ENCODE peak calls at places on chromosomes 13 and 19, in seven cellular contexts. One of them, this sample, is unnamed.

GRCh38 chr19:3762501-3763459 is at the start of gene MRPL54:
- DNase-seq in small intestine: peak; percentile 100
- DNase-seq in lower lobe of right lung: peak; percentile 100
- DNase-seq in tibial nerve: peak; percentile 96
- DNase-seq in mammary epithelial cell: peak; percentile 98
- DNase-seq in CD8-positive, alpha-beta memory T cell: peak; percentile 100
- DNase-seq in PC-9: peak; percentile 87
- DNase-seq in this sample: peak; percentile 99

GRCh38 chr13:107512551-107512950 is 702.8 kb downstream of the LIG4 start:
- DNase-seq in small intestine: no peak
- DNase-seq in lower lobe of right lung: no peak
- DNase-seq in tibial nerve: no peak
- DNase-seq in mammary epithelial cell: no peak
- DNase-seq in CD8-positive, alpha-beta memory T cell: no peak
- DNase-seq in PC-9: no peak
- DNase-seq in this sample: no peak

GRCh38 chr19:49136771-49137171 is 17.4 kb downstream of the PPFIA3 start:
- DNase-seq in small intestine: no peak
- DNase-seq in lower lobe of right lung: no peak
- DNase-seq in tibial nerve: no peak
- DNase-seq in mammary epithelial cell: no peak
- DNase-seq in CD8-positive, alpha-beta memory T cell: no peak
- DNase-seq in PC-9: peak; percentile 32
- DNase-seq in this sample: no peak

GRCh38 chr19:54388001-54388802 is 23.5 kb upstream of the LAIR1 start:
- DNase-seq in small intestine: peak; percentile 14
- DNase-seq in lower lobe of right lung: peak; percentile 69
- DNase-seq in tibial nerve: no peak
- DNase-seq in mammary epithelial cell: no peak
- DNase-seq in CD8-positive, alpha-beta memory T cell: peak; percentile 50
- DNase-seq in PC-9: no peak
- DNase-seq in this sample: no peak

GRCh38 chr19:33108161-33108560 is 23.8 kb upstream of the WDR88 start:
- DNase-seq in small intestine: no peak
- DNase-seq in lower lobe of right lung: no peak
- DNase-seq in tibial nerve: no peak
- DNase-seq in mammary epithelial cell: no peak
- DNase-seq in CD8-positive, alpha-beta memory T cell: no peak
- DNase-seq in PC-9: no peak
- DNase-seq in this sample: no peak

GRCh38 chr13:82947121-82948077 is 934.9 kb downstream of the SLITRK1 start:
- DNase-seq in small intestine: no peak
- DNase-seq in lower lobe of right lung: no peak
- DNase-seq in tibial nerve: no peak
- DNase-seq in mammary epithelial cell: peak; percentile 11
- DNase-seq in CD8-positive, alpha-beta memory T cell: no peak
- DNase-seq in PC-9: peak; percentile 50
- DNase-seq in this sample: no peak

GRCh38 chr19:18894254-18895037 is 1.5 kb downstream of the CERS1 start:
- DNase-seq in small intestine: no peak
- DNase-seq in lower lobe of right lung: no peak
- DNase-seq in tibial nerve: no peak
- DNase-seq in mammary epithelial cell: no peak
- DNase-seq in CD8-positive, alpha-beta memory T cell: no peak
- DNase-seq in PC-9: no peak
- DNase-seq in this sample: no peak

GRCh38 chr13:21997726-21998125 is 326.9 kb downstream of the FGF9 start:
- DNase-seq in small intestine: peak; percentile 84
- DNase-seq in lower lobe of right lung: no peak
- DNase-seq in tibial nerve: no peak
- DNase-seq in mammary epithelial cell: no peak
- DNase-seq in CD8-positive, alpha-beta memory T cell: no peak
- DNase-seq in PC-9: no peak
- DNase-seq in this sample: no peak

GRCh38 chr13:42747399-42747873 is 33.9 kb upstream of the FAM216B start:
- DNase-seq in small intestine: no peak
- DNase-seq in lower lobe of right lung: no peak
- DNase-seq in tibial nerve: no peak
- DNase-seq in mammary epithelial cell: peak; percentile 65
- DNase-seq in CD8-positive, alpha-beta memory T cell: no peak
- DNase-seq in PC-9: peak; percentile 93
- DNase-seq in this sample: peak; percentile 97

GRCh38 chr19:3625996-3626472 is 556 bp downstream of the CACTIN start:
- DNase-seq in small intestine: no peak
- DNase-seq in lower lobe of right lung: no peak
- DNase-seq in tibial nerve: no peak
- DNase-seq in mammary epithelial cell: no peak
- DNase-seq in CD8-positive, alpha-beta memory T cell: no peak
- DNase-seq in PC-9: no peak
- DNase-seq in this sample: no peak

GRCh38 chr19:9862897-9863296 is 27.8 kb downstream of the PIN1 start:
- DNase-seq in small intestine: peak; percentile 52
- DNase-seq in lower lobe of right lung: no peak
- DNase-seq in tibial nerve: no peak
- DNase-seq in mammary epithelial cell: no peak
- DNase-seq in CD8-positive, alpha-beta memory T cell: peak; percentile 59
- DNase-seq in PC-9: no peak
- DNase-seq in this sample: no peak

GRCh38 chr19:39916236-39916635 is 18.2 kb downstream of the FCGBP start:
- DNase-seq in small intestine: no peak
- DNase-seq in lower lobe of right lung: no peak
- DNase-seq in tibial nerve: no peak
- DNase-seq in mammary epithelial cell: no peak
- DNase-seq in CD8-positive, alpha-beta memory T cell: no peak
- DNase-seq in PC-9: no peak
- DNase-seq in this sample: peak; percentile 32

GRCh38 chr19:16778796-16779411 is 50.3 kb upstream of the SIN3B start:
- DNase-seq in small intestine: peak; percentile 29
- DNase-seq in lower lobe of right lung: peak; percentile 69
- DNase-seq in tibial nerve: peak; percentile 41
- DNase-seq in mammary epithelial cell: peak; percentile 40
- DNase-seq in CD8-positive, alpha-beta memory T cell: peak; percentile 23
- DNase-seq in PC-9: peak; percentile 54
- DNase-seq in this sample: peak; percentile 72

GRCh38 chr13:38213307-38213706 is 136.3 kb upstream of the UFM1 start:
- DNase-seq in small intestine: no peak
- DNase-seq in lower lobe of right lung: no peak
- DNase-seq in tibial nerve: no peak
- DNase-seq in mammary epithelial cell: peak; percentile 69
- DNase-seq in CD8-positive, alpha-beta memory T cell: no peak
- DNase-seq in PC-9: no peak
- DNase-seq in this sample: no peak

GRCh38 chr13:93726173-93727019 is 499.8 kb downstream of the GPC6 start:
- DNase-seq in small intestine: no peak
- DNase-seq in lower lobe of right lung: no peak
- DNase-seq in tibial nerve: no peak
- DNase-seq in mammary epithelial cell: no peak
- DNase-seq in CD8-positive, alpha-beta memory T cell: no peak
- DNase-seq in PC-9: no peak
- DNase-seq in this sample: no peak

GRCh38 chr13:41456768-41457588 is at the start of gene RGCC:
- DNase-seq in small intestine: peak; percentile 32
- DNase-seq in lower lobe of right lung: peak; percentile 93
- DNase-seq in tibial nerve: peak; percentile 56
- DNase-seq in mammary epithelial cell: peak; percentile 60
- DNase-seq in CD8-positive, alpha-beta memory T cell: peak; percentile 98
- DNase-seq in PC-9: peak; percentile 46
- DNase-seq in this sample: peak; percentile 51

GRCh38 chr19:33399081-33399744 is 25.7 kb downstream of the CEBPG start:
- DNase-seq in small intestine: no peak
- DNase-seq in lower lobe of right lung: peak; percentile 20
- DNase-seq in tibial nerve: no peak
- DNase-seq in mammary epithelial cell: no peak
- DNase-seq in CD8-positive, alpha-beta memory T cell: no peak
- DNase-seq in PC-9: no peak
- DNase-seq in this sample: no peak

GRCh38 chr13:27696731-27697130 is 75.0 kb downstream of the POLR1D start:
- DNase-seq in small intestine: no peak
- DNase-seq in lower lobe of right lung: no peak
- DNase-seq in tibial nerve: no peak
- DNase-seq in mammary epithelial cell: no peak
- DNase-seq in CD8-positive, alpha-beta memory T cell: no peak
- DNase-seq in PC-9: no peak
- DNase-seq in this sample: no peak

GRCh38 chr19:4972509-4973230 is 3.8 kb downstream of the KDM4B start:
- DNase-seq in small intestine: peak; percentile 48
- DNase-seq in lower lobe of right lung: no peak
- DNase-seq in tibial nerve: no peak
- DNase-seq in mammary epithelial cell: peak; percentile 50
- DNase-seq in CD8-positive, alpha-beta memory T cell: no peak
- DNase-seq in PC-9: peak; percentile 83
- DNase-seq in this sample: no peak

GRCh38 chr19:4969772-4970531 is 1.0 kb downstream of the KDM4B start:
- DNase-seq in small intestine: peak; percentile 38
- DNase-seq in lower lobe of right lung: no peak
- DNase-seq in tibial nerve: no peak
- DNase-seq in mammary epithelial cell: peak; percentile 27
- DNase-seq in CD8-positive, alpha-beta memory T cell: peak; percentile 21
- DNase-seq in PC-9: no peak
- DNase-seq in this sample: no peak

GRCh38 chr19:4971424-4971793 is 2.5 kb downstream of the KDM4B start:
- DNase-seq in small intestine: peak; percentile 66
- DNase-seq in lower lobe of right lung: no peak
- DNase-seq in tibial nerve: no peak
- DNase-seq in mammary epithelial cell: peak; percentile 56
- DNase-seq in CD8-positive, alpha-beta memory T cell: peak; percentile 26
- DNase-seq in PC-9: no peak
- DNase-seq in this sample: no peak

GRCh38 chr19:4970558-4971423 is 1.9 kb downstream of the KDM4B start:
- DNase-seq in small intestine: peak; percentile 39
- DNase-seq in lower lobe of right lung: no peak
- DNase-seq in tibial nerve: no peak
- DNase-seq in mammary epithelial cell: peak; percentile 44
- DNase-seq in CD8-positive, alpha-beta memory T cell: peak; percentile 21
- DNase-seq in PC-9: no peak
- DNase-seq in this sample: no peak

DNA sequence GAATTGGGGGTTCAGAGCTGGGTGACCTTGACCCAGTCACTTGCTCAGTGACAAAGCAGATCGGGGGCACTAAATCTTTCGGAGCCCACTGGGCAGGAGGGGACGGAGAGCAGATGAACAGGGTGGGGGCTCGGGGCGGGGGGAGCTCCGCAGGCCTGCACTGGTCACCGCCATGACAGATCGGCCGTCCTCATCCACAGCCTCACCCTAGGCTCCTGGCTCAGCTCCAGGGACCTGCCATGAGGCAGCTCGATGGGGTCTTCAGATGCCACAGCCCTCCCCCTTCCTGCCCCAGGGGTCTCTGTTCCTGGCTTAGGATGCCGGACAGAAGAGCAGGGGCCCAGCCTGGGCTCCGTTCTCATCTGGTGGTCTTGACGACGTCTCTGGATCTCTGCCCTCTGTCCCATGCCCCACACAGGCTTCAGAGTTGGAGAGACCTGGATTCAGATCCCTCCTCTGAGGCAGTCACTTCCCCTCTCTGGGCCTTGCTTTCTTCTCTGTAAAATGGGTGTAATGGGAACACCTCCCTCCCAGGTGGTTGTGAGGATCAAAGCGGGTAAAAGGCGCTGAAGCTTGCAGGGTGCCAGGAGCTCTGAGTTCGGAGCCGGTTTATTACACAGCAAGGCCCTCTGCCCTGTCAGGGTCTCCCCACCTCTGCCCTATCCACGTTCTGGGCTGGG is 3.0 kb downstream of the KDM4B start:
- DNase-seq in small intestine: no peak
- DNase-seq in lower lobe of right lung: no peak
- DNase-seq in tibial nerve: no peak
- DNase-seq in mammary epithelial cell: no peak
- DNase-seq in CD8-positive, alpha-beta memory T cell: no peak
- DNase-seq in PC-9: no peak
- DNase-seq in this sample: no peak
- H3K4me1 ChIP-seq in small intestine: peaks cover 5% of the 10 kb centered on the region
- H3K4me1 ChIP-seq in lower lobe of right lung: peaks cover 71% of the 10 kb centered on the region
- H3K4me1 ChIP-seq in tibial nerve: peaks cover 51% of the 10 kb centered on the region
- H3K4me1 ChIP-seq in mammary epithelial cell: peaks cover 42% of the 10 kb centered on the region
- H3K4me1 ChIP-seq in CD8-positive, alpha-beta memory T cell: peaks cover 27% of the 10 kb centered on the region
- H3K4me1 ChIP-seq in PC-9: peaks cover 31% of the 10 kb centered on the region
- H3K4me1 ChIP-seq in this sample: peaks cover 46% of the 10 kb centered on the region

GRCh38 chr13:35549481-35549880 is 73.0 kb upstream of the MAB21L1 start:
- DNase-seq in small intestine: peak; percentile 10
- DNase-seq in lower lobe of right lung: no peak
- DNase-seq in tibial nerve: no peak
- DNase-seq in mammary epithelial cell: peak; percentile 69
- DNase-seq in CD8-positive, alpha-beta memory T cell: no peak
- DNase-seq in PC-9: peak; percentile 68
- DNase-seq in this sample: no peak
- H3K4me3 ChIP-seq in small intestine: no peak overlapping the region
- H3K4me3 ChIP-seq in lower lobe of right lung: no peak overlapping the region
- H3K4me3 ChIP-seq in tibial nerve: no peak overlapping the region
- H3K4me3 ChIP-seq in mammary epithelial cell: no peak overlapping the region
- H3K4me3 ChIP-seq in CD8-positive, alpha-beta memory T cell: no peak overlapping the region
- H3K4me3 ChIP-seq in PC-9: no peak overlapping the region
- H3K4me3 ChIP-seq in this sample: no peak overlapping the region

DNA sequence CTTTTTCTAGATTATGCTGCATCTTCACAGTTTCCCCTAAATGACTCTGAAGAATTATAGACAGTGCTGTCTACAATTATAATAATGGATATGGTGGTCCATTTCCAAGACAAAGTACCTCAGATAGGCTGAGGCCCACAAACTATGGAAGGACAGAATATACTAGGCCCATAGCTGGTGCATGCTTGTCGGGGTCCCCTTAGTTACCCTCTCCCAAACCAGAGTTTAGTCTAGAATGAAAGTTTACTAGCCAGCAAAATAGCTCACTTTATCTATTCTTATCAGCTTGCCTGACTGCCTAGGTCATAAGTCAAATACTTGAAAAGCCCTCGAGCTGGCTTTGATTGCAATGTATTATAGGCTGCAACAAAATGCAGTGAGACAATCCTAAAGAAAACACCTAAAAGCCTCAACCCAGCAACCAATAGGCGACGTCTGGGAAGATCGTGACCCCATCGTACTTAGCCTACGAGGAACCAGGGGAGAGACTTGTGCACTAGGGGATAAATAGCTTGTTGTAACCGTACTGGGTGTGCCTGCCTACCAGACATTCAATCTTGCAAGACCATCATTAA is 785 bp upstream of the IGFL2 start:
- DNase-seq in small intestine: no peak
- DNase-seq in lower lobe of right lung: no peak
- DNase-seq in tibial nerve: no peak
- DNase-seq in mammary epithelial cell: no peak
- DNase-seq in CD8-positive, alpha-beta memory T cell: no peak
- DNase-seq in PC-9: no peak
- DNase-seq in this sample: no peak
- H3K4me1 ChIP-seq in small intestine: no peaks in the 10 kb centered on the region
- H3K4me1 ChIP-seq in lower lobe of right lung: peaks cover 5% of the 10 kb centered on the region
- H3K4me1 ChIP-seq in tibial nerve: no peaks in the 10 kb centered on the region
- H3K4me1 ChIP-seq in mammary epithelial cell: peaks cover 7% of the 10 kb centered on the region
- H3K4me1 ChIP-seq in CD8-positive, alpha-beta memory T cell: no peaks in the 10 kb centered on the region
- H3K4me1 ChIP-seq in PC-9: peaks cover 6% of the 10 kb centered on the region
- H3K4me1 ChIP-seq in this sample: no peaks in the 10 kb centered on the region

GRCh38 chr19:23415034-23415433 is 19.8 kb upstream of the ZNF91 start:
- DNase-seq in small intestine: peak; percentile 49
- DNase-seq in lower lobe of right lung: no peak
- DNase-seq in tibial nerve: no peak
- DNase-seq in mammary epithelial cell: no peak
- DNase-seq in CD8-positive, alpha-beta memory T cell: no peak
- DNase-seq in PC-9: no peak
- DNase-seq in this sample: no peak
- H3K4me3 ChIP-seq in small intestine: peak overlapping the region; percentile 49
- H3K4me3 ChIP-seq in lower lobe of right lung: peak overlapping the region; percentile 44
- H3K4me3 ChIP-seq in tibial nerve: no peak overlapping the region
- H3K4me3 ChIP-seq in mammary epithelial cell: peak overlapping the region; percentile 45
- H3K4me3 ChIP-seq in CD8-positive, alpha-beta memory T cell: no peak overlapping the region
- H3K4me3 ChIP-seq in PC-9: no peak overlapping the region
- H3K4me3 ChIP-seq in this sample: no peak overlapping the region

GRCh38 chr19:6101991-6102390 is 8.3 kb downstream of the RFX2 start:
- DNase-seq in small intestine: no peak
- DNase-seq in lower lobe of right lung: no peak
- DNase-seq in tibial nerve: no peak
- DNase-seq in mammary epithelial cell: no peak
- DNase-seq in CD8-positive, alpha-beta memory T cell: no peak
- DNase-seq in PC-9: no peak
- DNase-seq in this sample: no peak
- H3K4me1 ChIP-seq in small intestine: no peaks in the 10 kb centered on the region
- H3K4me1 ChIP-seq in lower lobe of right lung: peaks cover 69% of the 10 kb centered on the region
- H3K4me1 ChIP-seq in tibial nerve: peaks cover 5% of the 10 kb centered on the region
- H3K4me1 ChIP-seq in mammary epithelial cell: peaks cover 40% of the 10 kb centered on the region
- H3K4me1 ChIP-seq in CD8-positive, alpha-beta memory T cell: no peaks in the 10 kb centered on the region
- H3K4me1 ChIP-seq in PC-9: no peaks in the 10 kb centered on the region
- H3K4me1 ChIP-seq in this sample: peaks cover 16% of the 10 kb centered on the region